ENCODE peak calls at places on chromosomes 1 and 21, in six cellular contexts. I is Caki2, T is thoracic aorta, E is heart left ventricle, C is HuH-7.5, H is astrocyte of the spinal cord. J is an unnamed sample.

GRCh38 chr1:74785944-74786343 is 53.0 kb downstream of the TYW3 start:
- DNase-seq in T (no peak), E (no peak), I (no peak), C (no peak), H (no peak), J (no peak)

GRCh38 chr1:161738627-161739287 is 10.8 kb upstream of the DUSP12 start:
- DNase-seq in H (peak), I (peak), C (no peak), E (peak), T (no peak), J (peak)

GRCh38 chr1:102191723-102192122 is 195.0 kb upstream of the OLFM3 start:
- DNase-seq in I (peak), H (peak), T (no peak), C (no peak), E (no peak), J (peak)

GRCh38 chr21:39345440-39345839 is 3.4 kb downstream of the HMGN1 start:
- DNase-seq in C (no peak), T (no peak), I (no peak), H (no peak), E (no peak), J (no peak)

GRCh38 chr21:28959367-28960099 is 33.1 kb downstream of the LTN1 start:
- DNase-seq in C (no peak), I (peak), T (no peak), H (peak), E (no peak), J (peak)

GRCh38 chr1:173503391-173503790 is 26.3 kb downstream of the PRDX6 start:
- DNase-seq in H (no peak), T (no peak), E (no peak), I (no peak), C (no peak), J (no peak)

GRCh38 chr1:247531937-247532336 is 4.3 kb downstream of the OR2C3 start:
- DNase-seq in E (no peak), I (no peak), C (no peak), H (no peak), T (no peak), J (no peak)

GRCh38 chr1:37051386-37051785 is 17.1 kb upstream of the GRIK3 start:
- DNase-seq in I (no peak), E (no peak), T (no peak), H (no peak), C (no peak), J (no peak)

GRCh38 chr1:2186901-2187300 is 7.7 kb downstream of the FAAP20 start:
- DNase-seq in C (no peak), I (no peak), T (no peak), H (no peak), E (no peak), J (no peak)